ENCODE peak calls at places on chromosomes 5 and 9, in eight cellular contexts. M is NCI-H1105 treated with DMSO at 0.1 percent for 48 hours; O is osteoblast; A is frontal cortex; X is activated CD4-positive, alpha-beta T cell treated with anti-CD3 and anti-CD28 coated beads, Interleukin-2, amount 50 U/mL, for 1 hour; F is tibial artery; S is stimulated activated CD4-positive, alpha-beta T cell treated with anti-CD3 and anti-CD28 coated beads, Interleukin-1b, Interleukin-23, amount 100 ng/mL, for 48 hours; R is T-helper 9 cell. K is an unnamed sample.

GRCh38 chr5:73380710-73381586 is 67.6 kb downstream of the FOXD1 start:
- DNase-seq in M (no peak), X (no peak), A (no peak), R (no peak), S (no peak), O (peak), F (no peak), K (no peak)

GRCh38 chr5:145681216-145681615 is 153.9 kb downstream of the PRELID2 start:
- DNase-seq in M (no peak), R (no peak), A (no peak), S (no peak), F (no peak), O (no peak), X (no peak), K (no peak)

GRCh38 chr9:116566677-116567488 is 120.2 kb upstream of the TRIM32 start:
- DNase-seq in F (no peak), M (peak), R (no peak), S (no peak), X (no peak), O (no peak), A (no peak), K (no peak)

GRCh38 chr5:125408582-125409069 is 662.2 kb upstream of the ZNF608 start:
- DNase-seq in X (no peak), R (no peak), F (no peak), A (no peak), S (no peak), O (peak), M (peak), K (peak)

GRCh38 chr5:145161384-145161783 is 673.8 kb downstream of the PRELID2 start:
- DNase-seq in S (no peak), A (no peak), X (no peak), F (no peak), O (no peak), R (no peak), M (no peak), K (no peak)

GRCh38 chr9:6351757-6352156 is 23.6 kb downstream of the TPD52L3 start:
- DNase-seq in S (no peak), O (no peak), F (no peak), M (no peak), A (no peak), X (no peak), R (no peak), K (no peak)

GRCh38 chr5:55902696-55903095 is 51.5 kb downstream of the IL31RA start:
- DNase-seq in O (peak), M (no peak), A (no peak), S (no peak), X (no peak), R (no peak), F (no peak), K (no peak)

GRCh38 chr5:151596839-151597539 is 5.9 kb upstream of the FAT2 start:
- DNase-seq in O (no peak), R (no peak), X (no peak), A (no peak), S (no peak), F (no peak), M (no peak), K (no peak)

GRCh38 chr5:137289856-137290255 is 209.3 kb downstream of the SPOCK1 start:
- DNase-seq in S (no peak), X (no peak), A (no peak), O (no peak), M (no peak), R (no peak), F (no peak), K (no peak)

GRCh38 chr5:100643473-100643872 is 108.3 kb downstream of the FAM174A start:
- DNase-seq in M (no peak), F (no peak), S (no peak), X (no peak), A (no peak), O (no peak), R (no peak), K (no peak)

GRCh38 chr5:56833325-56833724 is 18.0 kb downstream of the MAP3K1 start:
- DNase-seq in S (peak), F (no peak), M (no peak), A (no peak), X (no peak), O (no peak), R (no peak), K (no peak)

K was measured in keratinocyte.